ENCODE peak calls at places on chromosomes 16 and 17, in five cellular contexts. L is left ventricle myocardium inferior; K is type B pancreatic cell; T is stimulated activated CD8-positive, alpha-beta memory T cell treated with anti-CD3 and anti-CD28 coated beads, Interleukin-12 subunit alpha, Interleukin-12 subunit beta, amount 100 ng/mL, for 1 hour; M is fibroblast of lung. Q is an unnamed sample.

GRCh38 chr17:74742153-74742515 is 5.1 kb downstream of the RAB37 start:
- DNase-seq in K (no peak), T (no peak), L (peak; percentile 17), M (no peak), Q (no peak)

GRCh38 chr16:27529962-27530361 is 19.8 kb downstream of the GTF3C1 start:
- DNase-seq in L (no peak), M (peak; percentile 71), T (no peak), K (no peak), Q (no peak)

GRCh38 chr16:11297492-11298142 is 16.5 kb upstream of the PRM1 start:
- DNase-seq in M (peak; percentile 82), K (no peak), L (peak; percentile 77), T (peak; percentile 39), Q (peak; percentile 70)

GRCh38 chr17:82149401-82150099 is 51.5 kb upstream of the FASN start:
- DNase-seq in L (no peak), T (no peak), M (no peak), K (no peak), Q (no peak)

GRCh38 chr16:27265982-27266381 is 2.6 kb downstream of the NSMCE1 start:
- DNase-seq in T (no peak), L (no peak), K (no peak), M (no peak), Q (no peak)

GRCh38 chr17:63171428-63172205 is 205.6 kb downstream of the TANC2 start:
- DNase-seq in M (peak; percentile 63), L (no peak), K (no peak), T (no peak), Q (no peak)

GRCh38 chr16:27498916-27499658 is 50.6 kb downstream of the GTF3C1 start:
- DNase-seq in T (no peak), M (no peak), K (no peak), L (no peak), Q (no peak)

GRCh38 chr16:31108794-31109558 is 790 bp downstream of the BCKDK start:
- DNase-seq in T (no peak), M (no peak), K (no peak), L (no peak), Q (no peak)

GRCh38 chr17:61508912-61509311 is 56.7 kb downstream of the TBX4 start:
- DNase-seq in L (no peak), M (no peak), K (no peak), T (no peak), Q (no peak)

GRCh38 chr17:37608369-37609169 is 649 bp downstream of the SYNRG start:
- DNase-seq in T (no peak), M (peak; percentile 43), K (no peak), L (no peak), Q (peak; percentile 9)

GRCh38 chr16:48574148-48574547 is 35.8 kb downstream of the N4BP1 start:
- DNase-seq in M (peak; percentile 19), K (no peak), T (no peak), L (no peak), Q (no peak)